ENCODE peak calls at places on chromosomes 12 and 14, in eight cellular contexts. One of them, this sample, is unnamed.
A peak's percentile ranks its signal among the peaks of the same experiment; 100 is the strongest.

GRCh38 chr12:40141996-40142395 is 36.1 kb upstream of the SLC2A13 start:
- DNase-seq in colonic mucosa: no peak
- DNase-seq in Peyer's patch: no peak
- DNase-seq in A549: no peak
- DNase-seq in left lung: no peak
- DNase-seq in prostate gland: no peak
- DNase-seq in lower leg skin: no peak
- DNase-seq in left ventricle myocardium inferior: no peak
- DNase-seq in this sample: no peak

GRCh38 chr14:75906680-75907280 is 75.0 kb downstream of the TGFB3 start:
- DNase-seq in lower leg skin: no peak
- DNase-seq in A549: peak; percentile 54
- DNase-seq in prostate gland: peak; percentile 53
- DNase-seq in left lung: no peak
- DNase-seq in Peyer's patch: peak; percentile 83
- DNase-seq in colonic mucosa: peak; percentile 78
- DNase-seq in left ventricle myocardium inferior: no peak
- DNase-seq in this sample: peak; percentile 80

GRCh38 chr12:89470741-89471504 is 53.7 kb downstream of the GALNT4 start:
- DNase-seq in left lung: no peak
- DNase-seq in prostate gland: no peak
- DNase-seq in lower leg skin: no peak
- DNase-seq in Peyer's patch: no peak
- DNase-seq in colonic mucosa: no peak
- DNase-seq in A549: peak; percentile 70
- DNase-seq in left ventricle myocardium inferior: no peak
- DNase-seq in this sample: no peak

GRCh38 chr12:109053382-109054123 is 1.2 kb downstream of the USP30 start:
- DNase-seq in lower leg skin: no peak
- DNase-seq in A549: no peak
- DNase-seq in left ventricle myocardium inferior: no peak
- DNase-seq in Peyer's patch: no peak
- DNase-seq in colonic mucosa: peak; percentile 34
- DNase-seq in prostate gland: no peak
- DNase-seq in left lung: no peak
- DNase-seq in this sample: peak; percentile 9

GRCh38 chr12:113852273-113852672 is 113.9 kb downstream of the RBM19 start:
- DNase-seq in left ventricle myocardium inferior: no peak
- DNase-seq in colonic mucosa: no peak
- DNase-seq in left lung: no peak
- DNase-seq in prostate gland: no peak
- DNase-seq in Peyer's patch: no peak
- DNase-seq in A549: no peak
- DNase-seq in lower leg skin: no peak
- DNase-seq in this sample: no peak

GRCh38 chr12:69214169-69214568 is 25.2 kb upstream of the CPSF6 start:
- DNase-seq in prostate gland: no peak
- DNase-seq in left lung: no peak
- DNase-seq in colonic mucosa: no peak
- DNase-seq in A549: no peak
- DNase-seq in left ventricle myocardium inferior: no peak
- DNase-seq in Peyer's patch: no peak
- DNase-seq in lower leg skin: no peak
- DNase-seq in this sample: no peak

GRCh38 chr14:77245820-77246219 is 25.2 kb downstream of the NGB start:
- DNase-seq in left ventricle myocardium inferior: no peak
- DNase-seq in colonic mucosa: no peak
- DNase-seq in prostate gland: no peak
- DNase-seq in left lung: no peak
- DNase-seq in A549: no peak
- DNase-seq in lower leg skin: no peak
- DNase-seq in Peyer's patch: no peak
- DNase-seq in this sample: no peak

GRCh38 chr14:100669468-100669867 is 57.2 kb upstream of the DLK1 start:
- DNase-seq in A549: no peak
- DNase-seq in colonic mucosa: no peak
- DNase-seq in left lung: no peak
- DNase-seq in lower leg skin: no peak
- DNase-seq in left ventricle myocardium inferior: no peak
- DNase-seq in Peyer's patch: no peak
- DNase-seq in prostate gland: no peak
- DNase-seq in this sample: no peak

GRCh38 chr12:96466939-96467751 is 22.2 kb upstream of the CFAP54 start:
- DNase-seq in left lung: no peak
- DNase-seq in left ventricle myocardium inferior: no peak
- DNase-seq in Peyer's patch: no peak
- DNase-seq in colonic mucosa: no peak
- DNase-seq in prostate gland: no peak
- DNase-seq in A549: no peak
- DNase-seq in lower leg skin: no peak
- DNase-seq in this sample: peak; percentile 51

GRCh38 chr14:47710581-47710980 is 35.2 kb upstream of the MDGA2 start:
- DNase-seq in lower leg skin: no peak
- DNase-seq in Peyer's patch: no peak
- DNase-seq in prostate gland: no peak
- DNase-seq in left ventricle myocardium inferior: no peak
- DNase-seq in A549: no peak
- DNase-seq in left lung: no peak
- DNase-seq in colonic mucosa: no peak
- DNase-seq in this sample: no peak

GRCh38 chr14:44170099-44170498 is 337.0 kb downstream of the FSCB start:
- DNase-seq in lower leg skin: no peak
- DNase-seq in colonic mucosa: no peak
- DNase-seq in A549: no peak
- DNase-seq in left ventricle myocardium inferior: no peak
- DNase-seq in left lung: no peak
- DNase-seq in prostate gland: no peak
- DNase-seq in Peyer's patch: no peak
- DNase-seq in this sample: no peak

GRCh38 chr14:73237219-73237785 is at the start of gene PAPLN:
- DNase-seq in left ventricle myocardium inferior: no peak
- DNase-seq in Peyer's patch: peak; percentile 73
- DNase-seq in A549: peak; percentile 68
- DNase-seq in left lung: no peak
- DNase-seq in colonic mucosa: peak; percentile 65
- DNase-seq in lower leg skin: peak; percentile 90
- DNase-seq in prostate gland: no peak
- DNase-seq in this sample: peak; percentile 45

GRCh38 chr14:92341791-92342190 is 18.8 kb downstream of the SLC24A4 start:
- DNase-seq in A549: no peak
- DNase-seq in lower leg skin: no peak
- DNase-seq in prostate gland: no peak
- DNase-seq in left ventricle myocardium inferior: no peak
- DNase-seq in colonic mucosa: no peak
- DNase-seq in left lung: no peak
- DNase-seq in Peyer's patch: no peak
- DNase-seq in this sample: no peak

GRCh38 chr14:53979141-53979673 is 22.6 kb upstream of the BMP4 start:
- DNase-seq in left lung: no peak
- DNase-seq in left ventricle myocardium inferior: no peak
- DNase-seq in prostate gland: no peak
- DNase-seq in A549: peak; percentile 31
- DNase-seq in Peyer's patch: no peak
- DNase-seq in colonic mucosa: no peak
- DNase-seq in lower leg skin: no peak
- DNase-seq in this sample: peak; percentile 53

GRCh38 chr14:106831322-106831720 is 1304.9 kb downstream of the TMEM121 start:
- DNase-seq in colonic mucosa: no peak
- DNase-seq in left lung: peak; percentile 71
- DNase-seq in Peyer's patch: peak; percentile 75
- DNase-seq in lower leg skin: peak; percentile 82
- DNase-seq in A549: peak; percentile 75
- DNase-seq in left ventricle myocardium inferior: no peak
- DNase-seq in prostate gland: no peak
- DNase-seq in this sample: no peak

GRCh38 chr14:73786942-73787759 is 64.5 kb upstream of the PTGR2 start:
- DNase-seq in A549: peak; percentile 31
- DNase-seq in prostate gland: peak; percentile 46
- DNase-seq in Peyer's patch: peak; percentile 86
- DNase-seq in left ventricle myocardium inferior: peak; percentile 78
- DNase-seq in left lung: peak; percentile 96
- DNase-seq in lower leg skin: peak; percentile 92
- DNase-seq in colonic mucosa: peak; percentile 66
- DNase-seq in this sample: peak; percentile 72

GRCh38 chr12:13002301-13003097 is 2.4 kb upstream of the HEBP1 start:
- DNase-seq in A549: no peak
- DNase-seq in lower leg skin: no peak
- DNase-seq in colonic mucosa: no peak
- DNase-seq in Peyer's patch: no peak
- DNase-seq in left lung: no peak
- DNase-seq in left ventricle myocardium inferior: no peak
- DNase-seq in prostate gland: no peak
- DNase-seq in this sample: no peak
- H3K4me3 ChIP-seq in A549: no peak overlapping the region
- H3K4me3 ChIP-seq in lower leg skin: no peak overlapping the region
- H3K4me3 ChIP-seq in colonic mucosa: no peak overlapping the region
- H3K4me3 ChIP-seq in Peyer's patch: no peak overlapping the region
- H3K4me3 ChIP-seq in left lung: no peak overlapping the region
- H3K4me3 ChIP-seq in left ventricle myocardium inferior: peak overlapping the region; percentile 86
- H3K4me3 ChIP-seq in prostate gland: no peak overlapping the region
- H3K4me3 ChIP-seq in this sample: no peak overlapping the region

GRCh38 chr12:30437044-30437443 is 258.6 kb downstream of the IPO8 start:
- DNase-seq in lower leg skin: no peak
- DNase-seq in A549: no peak
- DNase-seq in left ventricle myocardium inferior: no peak
- DNase-seq in Peyer's patch: no peak
- DNase-seq in left lung: no peak
- DNase-seq in prostate gland: peak; percentile 13
- DNase-seq in colonic mucosa: no peak
- DNase-seq in this sample: peak; percentile 29

GRCh38 chr12:30437616-30438015 is 258.1 kb downstream of the IPO8 start:
- DNase-seq in left lung: no peak
- DNase-seq in prostate gland: no peak
- DNase-seq in Peyer's patch: no peak
- DNase-seq in A549: no peak
- DNase-seq in colonic mucosa: no peak
- DNase-seq in lower leg skin: no peak
- DNase-seq in left ventricle myocardium inferior: no peak
- DNase-seq in this sample: peak; percentile 41

GRCh38 chr12:30438526-30439120 is 257.0 kb downstream of the IPO8 start:
- DNase-seq in prostate gland: no peak
- DNase-seq in colonic mucosa: no peak
- DNase-seq in Peyer's patch: no peak
- DNase-seq in lower leg skin: no peak
- DNase-seq in left ventricle myocardium inferior: no peak
- DNase-seq in left lung: no peak
- DNase-seq in A549: no peak
- DNase-seq in this sample: no peak

GRCh38 chr12:30440826-30441602 is 254.7 kb downstream of the IPO8 start:
- DNase-seq in prostate gland: no peak
- DNase-seq in Peyer's patch: no peak
- DNase-seq in left lung: no peak
- DNase-seq in left ventricle myocardium inferior: no peak
- DNase-seq in colonic mucosa: no peak
- DNase-seq in lower leg skin: no peak
- DNase-seq in A549: peak; percentile 35
- DNase-seq in this sample: peak; percentile 54
- TF ChIP-seq CTCF in prostate gland: no peak
- TF ChIP-seq CTCF in Peyer's patch: no peak
- TF ChIP-seq CTCF in left lung: no peak
- TF ChIP-seq CTCF in left ventricle myocardium inferior: peak; percentile 48
- TF ChIP-seq CTCF in colonic mucosa: no peak
- TF ChIP-seq CTCF in lower leg skin: no peak
- TF ChIP-seq CTCF in A549: no peak
- TF ChIP-seq CTCF in this sample: peak; percentile 58

GRCh38 chr12:124405592-124405991 is 110.7 kb downstream of the RFLNA start:
- DNase-seq in left lung: no peak
- DNase-seq in colonic mucosa: no peak
- DNase-seq in Peyer's patch: no peak
- DNase-seq in prostate gland: no peak
- DNase-seq in left ventricle myocardium inferior: no peak
- DNase-seq in lower leg skin: no peak
- DNase-seq in A549: no peak
- DNase-seq in this sample: no peak

GRCh38 chr12:124407074-124407473 is 112.2 kb downstream of the RFLNA start:
- DNase-seq in colonic mucosa: no peak
- DNase-seq in left ventricle myocardium inferior: no peak
- DNase-seq in left lung: no peak
- DNase-seq in lower leg skin: no peak
- DNase-seq in Peyer's patch: no peak
- DNase-seq in A549: no peak
- DNase-seq in prostate gland: no peak
- DNase-seq in this sample: no peak

GRCh38 chr12:124404162-124404561 is 109.3 kb downstream of the RFLNA start:
- DNase-seq in left lung: no peak
- DNase-seq in left ventricle myocardium inferior: no peak
- DNase-seq in colonic mucosa: no peak
- DNase-seq in prostate gland: no peak
- DNase-seq in Peyer's patch: no peak
- DNase-seq in lower leg skin: no peak
- DNase-seq in A549: no peak
- DNase-seq in this sample: no peak

GRCh38 chr12:124405151-124405550 is 110.3 kb downstream of the RFLNA start:
- DNase-seq in prostate gland: no peak
- DNase-seq in Peyer's patch: no peak
- DNase-seq in colonic mucosa: no peak
- DNase-seq in A549: no peak
- DNase-seq in left lung: no peak
- DNase-seq in left ventricle myocardium inferior: no peak
- DNase-seq in lower leg skin: no peak
- DNase-seq in this sample: no peak

DNA sequence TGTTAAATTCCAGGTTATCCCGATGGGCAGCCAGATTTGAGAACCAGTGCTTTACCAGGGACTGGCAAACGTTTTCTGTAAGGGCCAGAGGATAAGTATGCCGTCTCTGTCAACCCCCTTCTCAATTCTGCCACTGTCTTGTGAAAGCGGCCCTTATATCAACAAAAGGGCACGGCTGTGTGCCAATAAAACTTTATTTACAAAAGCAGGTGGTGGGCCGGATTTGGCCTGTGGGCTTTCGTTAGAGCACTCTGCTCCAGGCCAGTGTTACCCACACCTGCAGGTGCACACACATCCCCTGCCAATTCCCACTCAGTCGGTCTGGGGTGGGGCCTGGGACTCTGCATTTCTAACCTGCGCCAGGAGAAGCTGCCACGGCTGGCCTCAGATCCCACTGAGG is 111.2 kb downstream of the RFLNA start:
- DNase-seq in left lung: no peak
- DNase-seq in lower leg skin: no peak
- DNase-seq in Peyer's patch: no peak
- DNase-seq in left ventricle myocardium inferior: no peak
- DNase-seq in colonic mucosa: no peak
- DNase-seq in prostate gland: no peak
- DNase-seq in A549: no peak
- DNase-seq in this sample: no peak
- H3K4me3 ChIP-seq in left lung: no peak overlapping the region
- H3K4me3 ChIP-seq in lower leg skin: no peak overlapping the region
- H3K4me3 ChIP-seq in Peyer's patch: no peak overlapping the region
- H3K4me3 ChIP-seq in left ventricle myocardium inferior: no peak overlapping the region
- H3K4me3 ChIP-seq in colonic mucosa: no peak overlapping the region
- H3K4me3 ChIP-seq in prostate gland: no peak overlapping the region
- H3K4me3 ChIP-seq in A549: no peak overlapping the region
- H3K4me3 ChIP-seq in this sample: no peak overlapping the region

DNA sequence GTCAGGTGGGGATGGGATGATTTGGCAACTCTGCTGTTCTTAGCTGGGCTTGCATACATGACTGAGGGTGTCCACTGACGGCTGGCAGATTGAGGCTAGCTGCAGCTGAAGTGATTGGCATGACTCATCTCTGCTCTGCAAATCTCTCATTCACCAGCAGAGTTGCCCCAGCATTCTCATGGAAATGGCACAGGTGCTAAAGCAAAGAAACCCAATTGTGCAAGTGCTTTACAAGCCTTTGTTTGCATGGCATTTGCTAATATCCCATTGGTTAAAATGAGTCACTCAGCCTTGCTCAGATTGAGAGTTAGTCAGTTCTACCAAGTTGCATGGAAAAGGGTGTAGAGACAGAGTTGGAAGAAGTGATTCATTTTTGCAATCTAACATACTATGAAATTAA is 389.7 kb upstream of the FAR2 start:
- DNase-seq in lower leg skin: no peak
- DNase-seq in A549: peak; percentile 65
- DNase-seq in colonic mucosa: no peak
- DNase-seq in prostate gland: no peak
- DNase-seq in left ventricle myocardium inferior: no peak
- DNase-seq in Peyer's patch: no peak
- DNase-seq in left lung: no peak
- DNase-seq in this sample: peak; percentile 79
- TF ChIP-seq CTCF in lower leg skin: no peak
- TF ChIP-seq CTCF in A549: no peak
- TF ChIP-seq CTCF in colonic mucosa: no peak
- TF ChIP-seq CTCF in prostate gland: no peak
- TF ChIP-seq CTCF in left ventricle myocardium inferior: no peak
- TF ChIP-seq CTCF in Peyer's patch: no peak
- TF ChIP-seq CTCF in left lung: no peak
- TF ChIP-seq CTCF in this sample: no peak

This sample was measured in foreskin fibroblast.